ENCODE peak calls at places on chromosomes 1 and 21, in seven cellular contexts. E is COR-L47; D is psoas muscle; K is NCI-H1105; L is stimulated activated CD4-positive, alpha-beta T cell treated with anti-CD3 and anti-CD28 coated beads, TNF-alpha, amount 100 ng/mL, for 24 hours; S is HCT116; I is CD4-positive, alpha-beta T cell. B is an unnamed sample.
A peak's percentile ranks its signal among the peaks of the same experiment; 100 is the strongest.

GRCh38 chr1:226444901-226445300 is 37.0 kb upstream of the PARP1 start:
- DNase-seq in S (no peak), E (no peak), D (no peak), K (no peak), L (no peak), I (peak; percentile 37), B (no peak)

GRCh38 chr1:57138432-57139078 is 172.7 kb upstream of the C8B start:
- DNase-seq in I (no peak), K (no peak), D (no peak), L (no peak), E (no peak), S (no peak), B (no peak)

GRCh38 chr1:91559838-91560514 is 59.3 kb downstream of the CDC7 start:
- DNase-seq in E (no peak), I (no peak), K (no peak), D (no peak), L (no peak), S (no peak), B (no peak)

GRCh38 chr1:201119826-201120225 is 7.2 kb downstream of the ASCL5 start:
- DNase-seq in I (no peak), E (peak; percentile 8), S (no peak), K (no peak), D (no peak), L (no peak), B (no peak)

GRCh38 chr21:38809170-38809878 is 3.6 kb downstream of the ETS2 start:
- DNase-seq in L (no peak), S (no peak), K (no peak), D (no peak), E (no peak), I (no peak), B (no peak)

GRCh38 chr21:45293726-45294401 is 6.2 kb upstream of the POFUT2 start:
- DNase-seq in E (no peak), I (no peak), D (no peak), S (no peak), K (no peak), L (no peak), B (no peak)

GRCh38 chr21:43703068-43703880 is 15.7 kb upstream of the PDXK start:
- DNase-seq in D (peak; percentile 46), K (no peak), S (no peak), E (no peak), L (no peak), I (peak; percentile 12), B (no peak)

GRCh38 chr1:10564063-10564462 is 89.3 kb downstream of the PEX14 start:
- DNase-seq in K (no peak), S (no peak), E (no peak), L (no peak), I (no peak), D (no peak), B (no peak)

GRCh38 chr21:38853421-38853919 is 47.7 kb downstream of the ETS2 start:
- DNase-seq in K (no peak), D (peak; percentile 90), E (no peak), I (no peak), S (peak; percentile 64), L (no peak), B (peak; percentile 89)

GRCh38 chr1:68255301-68255700 is 23.0 kb upstream of the WLS start:
- DNase-seq in I (no peak), L (no peak), D (no peak), S (no peak), E (no peak), K (no peak), B (no peak)

GRCh38 chr1:79325705-79326104 is 319.2 kb upstream of the ADGRL4 start:
- DNase-seq in L (no peak), I (no peak), S (no peak), K (no peak), E (no peak), D (no peak), B (no peak)

GRCh38 chr1:230459463-230459862 is 33.3 kb upstream of the PGBD5 start:
- DNase-seq in K (peak; percentile 72), E (peak; percentile 60), L (no peak), S (no peak), D (no peak), I (no peak), B (no peak)

GRCh38 chr1:19792237-19793002 is 7.3 kb downstream of the TMCO4 start:
- DNase-seq in E (no peak), S (no peak), I (no peak), L (no peak), D (no peak), K (no peak), B (no peak)

GRCh38 chr1:94998128-94998527 is 71.2 kb upstream of the CNN3 start:
- DNase-seq in K (no peak), E (no peak), S (no peak), D (no peak), I (no peak), L (no peak), B (no peak)

GRCh38 chr1:235878082-235878781 is 11.5 kb upstream of the LYST start:
- DNase-seq in I (no peak), D (no peak), E (no peak), S (no peak), L (no peak), K (no peak), B (no peak)

GRCh38 chr21:17921579-17922530 is 102.7 kb upstream of the C21orf91 start:
- DNase-seq in E (no peak), D (no peak), L (no peak), S (no peak), I (no peak), K (peak; percentile 2), B (peak; percentile 96)

GRCh38 chr1:155485945-155486344 is 76.7 kb downstream of the ASH1L start:
- DNase-seq in E (no peak), D (no peak), K (no peak), S (no peak), I (no peak), L (no peak), B (no peak)

B was measured in keratinocyte.